ENCODE peak calls at places on chromosome 19, in five cellular contexts. One of them, this sample, is unnamed.

GRCh38 chr19:56639217-56639616 is 3.7 kb upstream of the SMIM17 start:
- DNase-seq in adrenal gland: no peak
- DNase-seq in brain microvascular endothelial cell: no peak
- DNase-seq in left lung: no peak
- DNase-seq in pancreas: no peak
- DNase-seq in this sample: no peak

GRCh38 chr19:53977429-53977990 is 13.9 kb upstream of the CACNG6 start:
- DNase-seq in brain microvascular endothelial cell: peak; percentile 85
- DNase-seq in left lung: no peak
- DNase-seq in adrenal gland: peak; percentile 69
- DNase-seq in pancreas: no peak
- DNase-seq in this sample: peak; percentile 29

GRCh38 chr19:34236035-34236793 is 18.1 kb upstream of the GARRE1 start:
- DNase-seq in adrenal gland: no peak
- DNase-seq in pancreas: no peak
- DNase-seq in brain microvascular endothelial cell: no peak
- DNase-seq in left lung: no peak
- DNase-seq in this sample: no peak

GRCh38 chr19:7349961-7350711 is 1.4 kb downstream of the ARHGEF18 start:
- DNase-seq in left lung: no peak
- DNase-seq in adrenal gland: no peak
- DNase-seq in pancreas: peak; percentile 51
- DNase-seq in brain microvascular endothelial cell: no peak
- DNase-seq in this sample: no peak

GRCh38 chr19:15010497-15011255 is 31.0 kb upstream of the SLC1A6 start:
- DNase-seq in pancreas: no peak
- DNase-seq in brain microvascular endothelial cell: no peak
- DNase-seq in left lung: no peak
- DNase-seq in adrenal gland: no peak
- DNase-seq in this sample: no peak

GRCh38 chr19:920051-920857 is 3.1 kb downstream of the KISS1R start:
- DNase-seq in pancreas: no peak
- DNase-seq in left lung: no peak
- DNase-seq in adrenal gland: peak; percentile 33
- DNase-seq in brain microvascular endothelial cell: no peak
- DNase-seq in this sample: no peak

GRCh38 chr19:55088543-55089265 is 13.0 kb downstream of the EPS8L1 start:
- DNase-seq in brain microvascular endothelial cell: peak; percentile 66
- DNase-seq in pancreas: peak; percentile 91
- DNase-seq in left lung: peak; percentile 89
- DNase-seq in adrenal gland: peak; percentile 62
- DNase-seq in this sample: no peak

GRCh38 chr19:3712663-3713531 is 4.7 kb downstream of the TJP3 start:
- DNase-seq in adrenal gland: no peak
- DNase-seq in left lung: no peak
- DNase-seq in brain microvascular endothelial cell: no peak
- DNase-seq in pancreas: no peak
- DNase-seq in this sample: no peak

GRCh38 chr19:23055946-23056345 is 53.0 kb upstream of the ZNF728 start:
- DNase-seq in adrenal gland: no peak
- DNase-seq in brain microvascular endothelial cell: no peak
- DNase-seq in pancreas: no peak
- DNase-seq in left lung: no peak
- DNase-seq in this sample: no peak

GRCh38 chr19:988081-988480 is 3.9 kb downstream of the WDR18 start:
- DNase-seq in pancreas: no peak
- DNase-seq in adrenal gland: no peak
- DNase-seq in left lung: no peak
- DNase-seq in brain microvascular endothelial cell: no peak
- DNase-seq in this sample: no peak

GRCh38 chr19:44625531-44626066 is 12.2 kb downstream of the IGSF23 start:
- DNase-seq in left lung: no peak
- DNase-seq in pancreas: no peak
- DNase-seq in adrenal gland: no peak
- DNase-seq in brain microvascular endothelial cell: peak; percentile 71
- DNase-seq in this sample: no peak

GRCh38 chr19:45498411-45499195 is at the start of gene PPM1N:
- DNase-seq in left lung: peak; percentile 88
- DNase-seq in adrenal gland: no peak
- DNase-seq in brain microvascular endothelial cell: no peak
- DNase-seq in pancreas: peak; percentile 71
- DNase-seq in this sample: no peak

GRCh38 chr19:16441661-16442071 is 30.1 kb downstream of the EPS15L1 start:
- DNase-seq in adrenal gland: no peak
- DNase-seq in pancreas: no peak
- DNase-seq in left lung: peak; percentile 83
- DNase-seq in brain microvascular endothelial cell: no peak
- DNase-seq in this sample: no peak
- TF ChIP-seq CTCF in adrenal gland: peak; percentile 40
- TF ChIP-seq CTCF in pancreas: peak; percentile 10
- TF ChIP-seq CTCF in left lung: peak; percentile 36
- TF ChIP-seq CTCF in brain microvascular endothelial cell: peak; percentile 73
- TF ChIP-seq CTCF in this sample: peak; percentile 65

GRCh38 chr19:40241125-40241808 is 14.8 kb upstream of the CCNP start:
- DNase-seq in adrenal gland: no peak
- DNase-seq in pancreas: no peak
- DNase-seq in brain microvascular endothelial cell: no peak
- DNase-seq in left lung: peak; percentile 10
- DNase-seq in this sample: no peak
- H3K36me3 ChIP-seq in adrenal gland: no peaks in the 10 kb centered on the region
- H3K36me3 ChIP-seq in pancreas: no peaks in the 10 kb centered on the region
- H3K36me3 ChIP-seq in brain microvascular endothelial cell: peaks cover 32% of the 10 kb centered on the region
- H3K36me3 ChIP-seq in left lung: no peaks in the 10 kb centered on the region
- H3K36me3 ChIP-seq in this sample: no peaks in the 10 kb centered on the region

GRCh38 chr19:48514123-48514458 is 2.5 kb upstream of the LMTK3 start:
- DNase-seq in left lung: no peak
- DNase-seq in pancreas: no peak
- DNase-seq in adrenal gland: no peak
- DNase-seq in brain microvascular endothelial cell: no peak
- DNase-seq in this sample: no peak
- H3K4me3 ChIP-seq in left lung: no peak overlapping the region
- H3K4me3 ChIP-seq in pancreas: no peak overlapping the region
- H3K4me3 ChIP-seq in adrenal gland: no peak overlapping the region
- H3K4me3 ChIP-seq in brain microvascular endothelial cell: no peak overlapping the region
- H3K4me3 ChIP-seq in this sample: no peak overlapping the region

DNA sequence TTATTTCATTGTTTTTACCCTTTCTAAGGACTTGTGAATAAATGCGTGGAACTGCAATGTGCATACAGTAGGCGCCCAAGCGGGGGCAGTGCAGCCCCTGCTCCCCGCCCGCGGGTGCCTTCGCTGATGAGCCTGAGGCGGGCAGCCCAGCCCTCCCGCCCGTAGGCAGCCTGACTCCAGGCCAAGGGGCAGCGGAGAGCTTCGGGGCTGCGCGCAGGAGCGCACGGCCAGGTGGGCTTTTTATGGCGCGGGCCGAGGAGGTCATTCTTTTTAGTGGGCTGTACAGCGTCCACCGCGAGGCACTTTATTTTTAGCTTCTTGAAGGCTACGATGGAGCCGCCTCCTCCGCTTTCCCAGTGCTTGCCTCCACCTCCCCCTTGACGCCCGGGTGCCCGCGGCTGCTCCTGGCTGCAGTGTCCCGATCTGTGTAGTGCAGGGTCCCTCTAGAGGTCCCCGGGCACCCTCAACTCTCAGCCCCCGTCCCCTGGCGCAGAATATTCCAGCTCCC is 60.5 kb downstream of the CCNE1 start:
- DNase-seq in brain microvascular endothelial cell: no peak
- DNase-seq in adrenal gland: no peak
- DNase-seq in pancreas: peak; percentile 50
- DNase-seq in left lung: no peak
- DNase-seq in this sample: no peak
- TF ChIP-seq CTCF in brain microvascular endothelial cell: peak; percentile 38
- TF ChIP-seq CTCF in adrenal gland: no peak
- TF ChIP-seq CTCF in pancreas: no peak
- TF ChIP-seq CTCF in left lung: peak; percentile 21
- TF ChIP-seq CTCF in this sample: no peak

GRCh38 chr19:10159610-10160009 is 35.1 kb downstream of the DNMT1 start:
- DNase-seq in left lung: peak; percentile 62
- DNase-seq in adrenal gland: no peak
- DNase-seq in pancreas: no peak
- DNase-seq in brain microvascular endothelial cell: no peak
- DNase-seq in this sample: no peak

GRCh38 chr19:10167459-10167858 is 27.3 kb downstream of the DNMT1 start:
- DNase-seq in pancreas: no peak
- DNase-seq in brain microvascular endothelial cell: no peak
- DNase-seq in left lung: peak; percentile 44
- DNase-seq in adrenal gland: no peak
- DNase-seq in this sample: no peak

GRCh38 chr19:10168386-10168948 is 26.3 kb downstream of the DNMT1 start:
- DNase-seq in brain microvascular endothelial cell: no peak
- DNase-seq in pancreas: no peak
- DNase-seq in left lung: no peak
- DNase-seq in adrenal gland: no peak
- DNase-seq in this sample: no peak

GRCh38 chr19:10166046-10166445 is 28.7 kb downstream of the DNMT1 start:
- DNase-seq in left lung: no peak
- DNase-seq in brain microvascular endothelial cell: no peak
- DNase-seq in adrenal gland: no peak
- DNase-seq in pancreas: no peak
- DNase-seq in this sample: no peak

DNA sequence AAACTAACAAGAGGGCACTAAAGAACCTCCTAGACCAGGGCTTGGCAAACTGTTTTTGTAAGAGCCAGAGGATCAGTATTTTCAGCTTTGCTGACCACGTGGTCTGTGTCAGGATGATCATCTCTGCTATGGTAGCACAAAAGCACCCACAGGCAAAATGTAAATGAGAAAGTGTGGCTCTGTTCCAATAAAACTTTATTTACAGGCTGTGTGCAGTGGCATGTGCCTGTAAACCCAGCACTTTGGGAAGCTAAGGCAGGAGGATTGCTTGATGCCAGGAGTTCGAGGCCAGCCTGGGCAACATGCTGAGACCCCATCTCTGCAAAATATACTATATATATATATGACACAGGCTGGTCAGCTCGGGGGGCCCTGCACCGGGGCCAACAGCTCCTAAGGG is 31.2 kb downstream of the DNMT1 start:
- DNase-seq in adrenal gland: no peak
- DNase-seq in left lung: peak; percentile 28
- DNase-seq in pancreas: no peak
- DNase-seq in brain microvascular endothelial cell: no peak
- DNase-seq in this sample: no peak
- H3K36me3 ChIP-seq in adrenal gland: no peaks in the 10 kb centered on the region
- H3K36me3 ChIP-seq in left lung: no peaks in the 10 kb centered on the region
- H3K36me3 ChIP-seq in pancreas: no peaks in the 10 kb centered on the region
- H3K36me3 ChIP-seq in brain microvascular endothelial cell: peaks cover 69% of the 10 kb centered on the region
- H3K36me3 ChIP-seq in this sample: peaks cover 1% of the 10 kb centered on the region

GRCh38 chr19:47036233-47036651 is 12.2 kb downstream of the TMEM160 start:
- DNase-seq in adrenal gland: no peak
- DNase-seq in brain microvascular endothelial cell: no peak
- DNase-seq in pancreas: no peak
- DNase-seq in left lung: peak; percentile 80
- DNase-seq in this sample: no peak
- H3K4me3 ChIP-seq in adrenal gland: peak overlapping the region; percentile 1
- H3K4me3 ChIP-seq in brain microvascular endothelial cell: peak overlapping the region; percentile 52
- H3K4me3 ChIP-seq in pancreas: peak overlapping the region; percentile 7
- H3K4me3 ChIP-seq in left lung: peak overlapping the region; percentile 23
- H3K4me3 ChIP-seq in this sample: peak overlapping the region; percentile 48

DNA sequence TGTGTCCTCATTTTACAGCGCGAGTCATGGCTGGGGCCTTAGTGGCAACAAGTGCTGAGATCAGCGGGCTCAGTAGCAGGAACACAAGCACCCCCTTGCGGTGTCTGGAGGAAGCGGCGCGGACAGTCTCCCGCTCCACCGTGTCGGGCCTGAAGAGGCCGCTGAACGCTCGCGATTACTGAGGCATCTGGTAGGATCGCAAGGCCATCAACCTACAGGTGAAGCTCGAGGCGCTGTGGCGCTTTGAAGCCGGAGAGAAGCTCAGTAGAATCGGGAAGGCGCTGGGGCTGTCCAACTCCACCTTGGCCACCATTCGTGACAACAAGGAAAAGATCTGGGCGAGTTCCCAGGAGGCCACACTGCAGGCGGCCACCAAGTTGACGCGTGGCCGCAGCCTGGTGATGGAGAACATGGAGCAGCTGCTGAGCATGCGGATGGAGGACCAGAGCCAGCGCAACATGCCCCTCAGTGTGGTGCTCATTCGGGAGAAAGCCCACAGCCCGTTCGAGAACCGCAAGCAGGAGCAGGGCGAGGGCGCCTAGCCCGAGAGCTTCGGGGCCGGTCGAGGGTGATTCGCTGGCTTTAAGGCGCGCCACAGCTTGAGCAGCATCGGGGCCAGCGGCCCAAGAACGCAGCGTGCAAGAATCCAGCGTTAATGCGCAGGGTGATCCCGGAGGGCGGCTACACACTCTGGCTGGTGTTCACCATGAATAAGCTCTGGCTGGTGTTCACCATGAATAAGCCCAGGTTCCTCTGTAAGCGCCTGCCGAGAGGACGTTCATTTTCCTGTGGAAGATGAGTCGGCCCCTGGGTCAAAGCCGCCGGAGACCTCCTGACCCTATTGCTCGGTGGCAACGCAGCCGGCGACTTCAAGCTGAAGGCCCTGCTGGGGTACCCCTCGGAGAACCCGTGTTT is 8.3 kb upstream of the MZF1 start:
- DNase-seq in adrenal gland: peak; percentile 80
- DNase-seq in pancreas: peak; percentile 89
- DNase-seq in brain microvascular endothelial cell: peak; percentile 85
- DNase-seq in left lung: peak; percentile 95
- DNase-seq in this sample: no peak
- TF ChIP-seq CTCF in adrenal gland: peak; percentile 93
- TF ChIP-seq CTCF in pancreas: peak; percentile 84
- TF ChIP-seq CTCF in brain microvascular endothelial cell: peak; percentile 96
- TF ChIP-seq CTCF in left lung: peak; percentile 96
- TF ChIP-seq CTCF in this sample: peak; percentile 99

GRCh38 chr19:16208847-16209246 is 11.1 kb downstream of the AP1M1 start:
- DNase-seq in pancreas: no peak
- DNase-seq in left lung: no peak
- DNase-seq in brain microvascular endothelial cell: no peak
- DNase-seq in adrenal gland: no peak
- DNase-seq in this sample: no peak

GRCh38 chr19:16208064-16208759 is 10.5 kb downstream of the AP1M1 start:
- DNase-seq in pancreas: no peak
- DNase-seq in left lung: no peak
- DNase-seq in brain microvascular endothelial cell: no peak
- DNase-seq in adrenal gland: no peak
- DNase-seq in this sample: no peak

GRCh38 chr19:16206637-16207036 is 8.9 kb downstream of the AP1M1 start:
- DNase-seq in left lung: no peak
- DNase-seq in pancreas: no peak
- DNase-seq in brain microvascular endothelial cell: no peak
- DNase-seq in adrenal gland: no peak
- DNase-seq in this sample: no peak

GRCh38 chr19:16207063-16207462 is 9.4 kb downstream of the AP1M1 start:
- DNase-seq in pancreas: no peak
- DNase-seq in adrenal gland: no peak
- DNase-seq in brain microvascular endothelial cell: no peak
- DNase-seq in left lung: no peak
- DNase-seq in this sample: no peak

DNA sequence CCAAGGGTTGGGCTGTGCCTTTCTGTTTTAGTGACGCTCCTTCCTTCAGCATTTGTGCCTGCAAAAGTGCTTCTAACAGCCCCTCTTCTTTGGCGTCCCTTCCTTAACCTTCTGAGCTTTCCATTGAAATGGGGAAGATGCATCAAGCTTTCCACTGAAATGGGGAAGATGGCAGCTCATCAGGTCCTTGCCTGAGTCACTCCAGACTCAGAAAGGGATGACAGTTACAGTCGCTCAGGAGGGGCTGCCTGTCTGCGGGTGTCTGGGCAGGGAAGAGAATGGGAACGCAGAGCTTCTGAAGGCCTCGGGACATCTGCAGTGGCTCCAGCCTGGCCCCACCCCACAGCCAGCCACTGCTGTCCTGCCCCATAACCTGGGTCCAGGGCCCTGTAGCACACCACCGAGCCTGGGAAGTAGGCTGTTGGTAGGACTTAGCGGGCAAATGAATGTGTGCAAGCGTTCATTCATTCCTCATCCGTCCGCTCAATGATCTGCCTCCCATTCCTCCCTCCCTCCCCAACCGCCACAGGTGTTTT is 9.8 kb downstream of the AP1M1 start:
- DNase-seq in brain microvascular endothelial cell: no peak
- DNase-seq in left lung: no peak
- DNase-seq in pancreas: no peak
- DNase-seq in adrenal gland: no peak
- DNase-seq in this sample: no peak
- H3K36me3 ChIP-seq in brain microvascular endothelial cell: peaks cover 82% of the 10 kb centered on the region
- H3K36me3 ChIP-seq in left lung: peaks cover 5% of the 10 kb centered on the region
- H3K36me3 ChIP-seq in pancreas: peaks cover 3% of the 10 kb centered on the region
- H3K36me3 ChIP-seq in adrenal gland: no peaks in the 10 kb centered on the region
- H3K36me3 ChIP-seq in this sample: peaks cover 1% of the 10 kb centered on the region

This sample was measured in kidney epithelial cell.